ENCODE peak calls at places on chromosomes 1 and 21, in nine cellular contexts. F is CD8-positive, alpha-beta memory T cell; C is dorsolateral prefrontal cortex; R is uterus; X is mesenchymal stem cell; W is BE2C; L is GM23248; K is colonic mucosa; Z is heart right ventricle. G is an unnamed sample. For H3K27me3, the result is how much of the 10 kb centered on the place peaks cover.

GRCh38 chr1:153536618-153537375 is 1.0 kb upstream of the S100A6 start:
- DNase-seq in X (no peak), Z (no peak), W (no peak), F (no peak), L (no peak), R (no peak), K (peak), C (no peak), G (no peak)

GRCh38 chr1:118077331-118078055 is 107.5 kb downstream of the SPAG17 start:
- DNase-seq in R (no peak), W (no peak), C (no peak), X (peak), F (no peak), Z (no peak), L (peak), K (peak), G (peak)

GRCh38 chr1:185483647-185484450 is 166.8 kb upstream of the IVNS1ABP start:
- DNase-seq in W (no peak), F (no peak), X (peak), Z (no peak), C (no peak), L (peak), R (no peak), K (no peak), G (peak)

GRCh38 chr1:19979494-19979977 is at the start of gene PLA2G2A:
- DNase-seq in C (no peak), L (peak), K (peak), X (no peak), Z (no peak), R (no peak), W (no peak), F (no peak), G (no peak)

GRCh38 chr1:1187938-1188337 is 14.3 kb downstream of the TTLL10 start:
- DNase-seq in W (no peak), K (no peak), X (peak), C (no peak), F (no peak), L (no peak), R (no peak), Z (no peak), G (no peak)

GRCh38 chr21:14646893-14647292 is 100.8 kb upstream of the SAMSN1 start:
- DNase-seq in F (no peak), Z (no peak), C (no peak), L (no peak), R (no peak), W (no peak), K (no peak), X (no peak), G (no peak)

GRCh38 chr21:42021751-42022430 is 11.7 kb upstream of the ZBTB21 start:
- DNase-seq in K (no peak), X (no peak), R (no peak), L (no peak), Z (no peak), W (no peak), C (no peak), F (no peak), G (no peak)

GRCh38 chr1:33849206-33849605 is 14.7 kb upstream of the HMGB4 start:
- DNase-seq in Z (no peak), R (no peak), W (no peak), X (no peak), F (no peak), L (peak), C (no peak), K (no peak), G (no peak)

GRCh38 chr1:3068400-3069361 is at the start of gene PRDM16:
- DNase-seq in L (peak), C (no peak), R (no peak), Z (peak), X (peak), K (peak), F (no peak), W (no peak), G (peak)

GRCh38 chr1:178999061-178999460 is 26.6 kb upstream of the FAM20B start:
- DNase-seq in K (no peak), L (no peak), Z (no peak), F (no peak), R (no peak), C (no peak), W (no peak), X (no peak), G (no peak)

GRCh38 chr1:151639466-151639865 is 27.6 kb downstream of the SNX27 start:
- DNase-seq in K (no peak), C (no peak), W (no peak), X (peak), R (no peak), L (peak), Z (no peak), F (no peak), G (peak)

GRCh38 chr1:27868932-27869718 is 3.2 kb upstream of the THEMIS2 start:
- DNase-seq in Z (no peak), L (no peak), W (no peak), X (no peak), F (peak), C (no peak), K (no peak), R (no peak), G (no peak)

GRCh38 chr1:16048573-16049189 is 5.1 kb downstream of the CLCNKB start:
- DNase-seq in W (peak), Z (peak), L (peak), C (no peak), R (peak), K (peak), F (no peak), X (peak), G (no peak)

GRCh38 chr1:46198026-46198826 is at the start of gene POMGNT1:
- DNase-seq in W (peak), K (peak), Z (peak), R (peak), F (peak), C (peak), L (peak), X (peak), G (no peak)

GRCh38 chr1:216826206-216826605 is 103.0 kb upstream of the ESRRG start:
- DNase-seq in X (no peak), K (no peak), R (no peak), L (no peak), W (no peak), C (no peak), F (no peak), Z (no peak), G (no peak)

GRCh38 chr1:64282353-64282752 is 78.9 kb downstream of the UBE2U start:
- DNase-seq in X (no peak), C (no peak), L (no peak), R (no peak), K (no peak), W (peak), Z (no peak), F (no peak), G (peak)

GRCh38 chr1:114641377-114641776 is 28.5 kb downstream of the DENND2C start:
- DNase-seq in K (no peak), X (no peak), C (no peak), Z (no peak), L (no peak), F (no peak), R (no peak), W (no peak), G (no peak)

GRCh38 chr21:44425895-44426662 is 29.2 kb upstream of the LRRC3 start:
- DNase-seq in Z (no peak), L (no peak), R (no peak), W (no peak), X (no peak), C (peak), K (no peak), F (no peak), G (no peak)

GRCh38 chr21:28615276-28615675 is 377.4 kb downstream of the LTN1 start:
- DNase-seq in L (peak), X (no peak), F (no peak), K (no peak), Z (no peak), C (no peak), W (no peak), R (no peak), G (no peak)

GRCh38 chr1:198699167-198700015 is 60.6 kb downstream of the PTPRC start:
- DNase-seq in Z (peak), C (peak), L (peak), R (no peak), K (peak), W (peak), X (peak), F (peak), G (peak)

GRCh38 chr1:10724948-10725852 is 71.2 kb downstream of the CASZ1 start:
- DNase-seq in Z (no peak), C (no peak), L (peak), R (peak), F (no peak), X (no peak), K (no peak), W (peak), G (no peak)

GRCh38 chr1:214505134-214505533 is 46.3 kb downstream of the PTPN14 start:
- DNase-seq in R (no peak), K (no peak), L (no peak), C (no peak), F (no peak), Z (no peak), W (no peak), X (no peak), G (no peak)

GRCh38 chr1:45490623-45491463 is at the start of gene TESK2:
- DNase-seq in X (peak), Z (peak), W (peak), L (peak), R (peak), K (peak), C (peak), F (peak), G (peak)

GRCh38 chr1:160069460-160070231 is at the start of gene KCNJ10:
- DNase-seq in C (no peak), F (no peak), L (peak), Z (no peak), R (no peak), W (no peak), K (no peak), X (no peak), G (no peak)

GRCh38 chr1:1628656-1629429 is 3.1 kb upstream of the MMP23B start:
- DNase-seq in R (no peak), Z (no peak), F (peak), X (no peak), C (no peak), L (no peak), W (no peak), K (no peak), G (no peak)

GRCh38 chr1:89780721-89781120 is 40.1 kb upstream of the LRRC8D start:
- DNase-seq in W (no peak), C (no peak), K (no peak), F (no peak), Z (no peak), L (peak), X (peak), R (no peak), G (peak)

GRCh38 chr1:171251741-171252300 is 3.5 kb downstream of the FMO1 start:
- DNase-seq in Z (peak), F (no peak), K (peak), L (peak), R (peak), C (no peak), W (peak), X (peak), G (no peak)

GRCh38 chr1:6957341-6957740 is 172.1 kb downstream of the CAMTA1 start:
- DNase-seq in R (no peak), W (no peak), Z (no peak), C (no peak), L (no peak), K (no peak), X (no peak), F (no peak), G (no peak)

GRCh38 chr1:171717080-171717479 is 24.8 kb downstream of the VAMP4 start:
- DNase-seq in K (no peak), X (no peak), L (peak), W (no peak), F (no peak), C (no peak), Z (no peak), R (no peak), G (peak)

GRCh38 chr1:185045793-185046441 is 559 bp downstream of the RNF2 start:
- DNase-seq in R (peak), W (peak), F (peak), C (peak), L (peak), X (peak), K (peak), Z (peak), G (no peak)

GRCh38 chr1:228903573-228904122 is 168.4 kb downstream of the RHOU start:
- DNase-seq in R (no peak), W (peak), L (peak), K (no peak), Z (no peak), C (no peak), F (no peak), X (peak), G (no peak)
- H3K27me3 ChIP-seq in R (under half), W (under half), L (under half), K (under half), Z (under half), C (under half), F (under half), X (half or more), G (under half)

GRCh38 chr1:50419907-50420248 is 3.4 kb downstream of the DMRTA2 start:
- DNase-seq in K (no peak), C (no peak), Z (no peak), L (no peak), X (no peak), R (no peak), F (no peak), W (no peak), G (no peak)
- H3K27me3 ChIP-seq in K (half or more), C (half or more), Z (half or more), L (half or more), X (half or more), R (under half), F (under half), W (half or more), G (half or more)

GRCh38 chr1:204089044-204089751 is 16.3 kb downstream of the SOX13 start:
- DNase-seq in C (no peak), F (no peak), W (no peak), K (peak), L (peak), X (peak), R (peak), Z (peak), G (peak)
- H3K27me3 ChIP-seq in C (under half), F (under half), W (under half), K (under half), L (under half), X (under half), R (under half), Z (under half), G (under half)

GRCh38 chr21:36710729-36711048 is 11.8 kb downstream of the SIM2 start:
- DNase-seq in L (no peak), W (no peak), R (no peak), Z (no peak), X (no peak), K (no peak), F (no peak), C (no peak), G (no peak)
- H3K27me3 ChIP-seq in L (half or more), W (half or more), R (under half), Z (half or more), X (half or more), K (half or more), F (half or more), C (half or more), G (half or more)